ENCODE peak calls at places on chromosomes 2 and 18, in ten cellular contexts. H is lower lobe of right lung, K is MM.1S, R is neural progenitor cell, U is hepatocyte, C is cardiac muscle cell, S is kidney, E is pancreas, J is adrenal gland, L is breast epithelium. I is an unnamed sample. For H3K4me1, the result is how much of the 10 kb centered on the place peaks cover.

GRCh38 chr2:10222-10875 is 36.0 kb downstream of the FAM110C start:
- DNase-seq in H (no peak), K (no peak), R (peak), U (peak), C (peak), S (peak), E (peak), J (peak), L (no peak), I (no peak)

GRCh38 chr2:233766416-233766815 is 6.3 kb downstream of the UGT1A1 start:
- DNase-seq in H (no peak), K (no peak), R (no peak), U (no peak), C (no peak), S (no peak), E (no peak), J (no peak), L (no peak), I (no peak)

GRCh38 chr2:118097657-118098056 is 9.4 kb downstream of the INSIG2 start:
- DNase-seq in H (no peak), K (no peak), R (no peak), U (no peak), C (no peak), S (no peak), E (no peak), J (no peak), L (no peak), I (no peak)

GRCh38 chr2:174337337-174338154 is 2.8 kb downstream of the SP9 start:
- DNase-seq in H (no peak), K (peak), R (peak), U (peak), C (peak), S (peak), E (no peak), J (no peak), L (no peak), I (no peak)

GRCh38 chr2:151793123-151793522 is 35.1 kb downstream of the ARL5A start:
- DNase-seq in H (no peak), K (no peak), R (no peak), U (no peak), C (no peak), S (no peak), E (no peak), J (no peak), L (no peak), I (no peak)

GRCh38 chr2:189350515-189351209 is 90.6 kb upstream of the WDR75 start:
- DNase-seq in H (no peak), K (no peak), R (no peak), U (peak), C (no peak), S (no peak), E (peak), J (no peak), L (no peak), I (no peak)

GRCh38 chr18:51897884-51898283 is 442.1 kb upstream of the DCC start:
- DNase-seq in H (no peak), K (no peak), R (no peak), U (peak), C (no peak), S (no peak), E (no peak), J (no peak), L (no peak), I (no peak)

GRCh38 chr2:24749069-24749691 is 44.0 kb downstream of the PTRHD1 start:
- DNase-seq in H (no peak), K (no peak), R (peak), U (no peak), C (peak), S (no peak), E (no peak), J (no peak), L (no peak), I (no peak)

GRCh38 chr2:20561703-20562454 is 89.0 kb downstream of the HS1BP3 start:
- DNase-seq in H (no peak), K (no peak), R (no peak), U (peak), C (no peak), S (no peak), E (no peak), J (no peak), L (no peak), I (no peak)

GRCh38 chr2:2769481-2770431 is 438.7 kb upstream of the MYT1L start:
- DNase-seq in H (no peak), K (no peak), R (no peak), U (no peak), C (peak), S (no peak), E (no peak), J (no peak), L (peak), I (no peak)

GRCh38 chr2:239499989-239500914 is 99.4 kb upstream of the HDAC4 start:
- DNase-seq in H (peak), K (no peak), R (no peak), U (no peak), C (no peak), S (peak), E (no peak), J (no peak), L (no peak), I (no peak)

GRCh38 chr18:45861926-45862325 is 36.5 kb downstream of the SIGLEC15 start:
- DNase-seq in H (no peak), K (no peak), R (no peak), U (no peak), C (no peak), S (no peak), E (no peak), J (no peak), L (no peak), I (no peak)

GRCh38 chr18:2572144-2572682 is 856 bp downstream of the NDC80 start:
- DNase-seq in H (no peak), K (peak), R (no peak), U (no peak), C (no peak), S (no peak), E (no peak), J (no peak), L (no peak), I (no peak)

GRCh38 chr18:8797206-8797605 is 91.8 kb downstream of the MTCL1 start:
- DNase-seq in H (no peak), K (no peak), R (no peak), U (no peak), C (no peak), S (no peak), E (no peak), J (no peak), L (no peak), I (no peak)

GRCh38 chr18:61869631-61870030 is 23.2 kb downstream of the RNF152 start:
- DNase-seq in H (no peak), K (no peak), R (no peak), U (no peak), C (no peak), S (no peak), E (no peak), J (no peak), L (no peak), I (no peak)

GRCh38 chr2:176991421-176991820 is 221.2 kb upstream of the HNRNPA3 start:
- DNase-seq in H (no peak), K (no peak), R (no peak), U (no peak), C (no peak), S (no peak), E (no peak), J (no peak), L (no peak), I (no peak)

GRCh38 chr2:95076705-95077520 is 44.7 kb downstream of the MRPS5 start:
- DNase-seq in H (peak), K (peak), R (peak), U (peak), C (peak), S (peak), E (peak), J (peak), L (peak), I (peak)

GRCh38 chr2:143705108-143705686 is 576.0 kb downstream of the ARHGAP15 start:
- DNase-seq in H (no peak), K (no peak), R (no peak), U (no peak), C (no peak), S (no peak), E (no peak), J (no peak), L (no peak), I (no peak)

GRCh38 chr2:17223171-17223570 is 295.1 kb downstream of the RAD51AP2 start:
- DNase-seq in H (no peak), K (no peak), R (no peak), U (no peak), C (no peak), S (no peak), E (no peak), J (no peak), L (no peak), I (no peak)

GRCh38 chr2:85827879-85828569 is 60.8 kb downstream of the ST3GAL5 start:
- DNase-seq in H (no peak), K (peak), R (no peak), U (no peak), C (no peak), S (no peak), E (no peak), J (peak), L (no peak), I (no peak)

GRCh38 chr2:218727502-218728165 is 17.0 kb downstream of the TTLL4 start:
- DNase-seq in H (no peak), K (peak), R (no peak), U (no peak), C (no peak), S (no peak), E (no peak), J (no peak), L (no peak), I (no peak)

GRCh38 chr2:71700041-71700879 is 246.9 kb downstream of the DYSF start:
- DNase-seq in H (no peak), K (no peak), R (peak), U (no peak), C (no peak), S (peak), E (no peak), J (no peak), L (peak), I (no peak)

GRCh38 chr2:64491426-64491825 is 32.7 kb upstream of the AFTPH start:
- DNase-seq in H (no peak), K (no peak), R (no peak), U (no peak), C (no peak), S (no peak), E (no peak), J (no peak), L (no peak), I (no peak)

GRCh38 chr2:236600892-236601291 is 31.3 kb downstream of the ACKR3 start:
- DNase-seq in H (no peak), K (no peak), R (no peak), U (no peak), C (no peak), S (no peak), E (no peak), J (no peak), L (peak), I (no peak)

GRCh38 chr18:56651771-56652092 is 573 bp downstream of the WDR7 start:
- DNase-seq in H (no peak), K (no peak), R (no peak), U (no peak), C (no peak), S (no peak), E (no peak), J (no peak), L (no peak), I (no peak)

GRCh38 chr2:15782009-15782751 is 158.2 kb upstream of the MYCN start:
- DNase-seq in H (no peak), K (no peak), R (no peak), U (no peak), C (no peak), S (no peak), E (no peak), J (no peak), L (no peak), I (no peak)

GRCh38 chr2:96251721-96252292 is 14.0 kb downstream of the TMEM127 start:
- DNase-seq in H (no peak), K (no peak), R (peak), U (peak), C (peak), S (peak), E (peak), J (peak), L (peak), I (no peak)

GRCh38 chr2:101200714-101201113 is 49.5 kb upstream of the TBC1D8 start:
- DNase-seq in H (no peak), K (no peak), R (no peak), U (no peak), C (no peak), S (no peak), E (no peak), J (no peak), L (no peak), I (no peak)

GRCh38 chr2:242002944-242003343 is 133.4 kb downstream of the RTP5 start:
- DNase-seq in H (no peak), K (no peak), R (no peak), U (no peak), C (no peak), S (no peak), E (no peak), J (no peak), L (no peak), I (no peak)

GRCh38 chr18:29491907-29492306 is 1315.0 kb upstream of the CDH2 start:
- DNase-seq in H (no peak), K (no peak), R (no peak), U (no peak), C (no peak), S (no peak), E (no peak), J (no peak), L (no peak), I (no peak)

GRCh38 chr2:216727346-216728122 is 32.2 kb upstream of the IGFBP5 start:
- DNase-seq in H (no peak), K (no peak), R (no peak), U (no peak), C (no peak), S (no peak), E (no peak), J (no peak), L (no peak), I (no peak)

GRCh38 chr2:24920813-24921441 is 890 bp upstream of the ADCY3 start:
- DNase-seq in H (no peak), K (peak), R (peak), U (no peak), C (no peak), S (no peak), E (no peak), J (no peak), L (no peak), I (no peak)

GRCh38 chr2:208545398-208546042 is 138.9 kb downstream of the PTH2R start:
- DNase-seq in H (no peak), K (peak), R (peak), U (peak), C (no peak), S (peak), E (no peak), J (no peak), L (no peak), I (no peak)

GRCh38 chr2:145273840-145274239 is 753.9 kb upstream of the ZEB2 start:
- DNase-seq in H (no peak), K (no peak), R (no peak), U (no peak), C (no peak), S (no peak), E (no peak), J (no peak), L (no peak), I (no peak)

GRCh38 chr2:3142961-3143571 is 234.6 kb downstream of the EIPR1 start:
- DNase-seq in H (no peak), K (no peak), R (no peak), U (no peak), C (no peak), S (no peak), E (peak), J (peak), L (no peak), I (no peak)

GRCh38 chr2:226354434-226354833 is 445.2 kb downstream of the IRS1 start:
- DNase-seq in H (no peak), K (no peak), R (no peak), U (peak), C (no peak), S (no peak), E (no peak), J (no peak), L (no peak), I (no peak)

GRCh38 chr2:61149074-61149473 is 12.9 kb upstream of the C2orf74 start:
- DNase-seq in H (no peak), K (no peak), R (no peak), U (no peak), C (no peak), S (no peak), E (no peak), J (no peak), L (no peak), I (no peak)

GRCh38 chr2:12376025-12376424 is 340.7 kb upstream of the TRIB2 start:
- DNase-seq in H (no peak), K (peak), R (no peak), U (no peak), C (no peak), S (no peak), E (no peak), J (no peak), L (no peak), I (no peak)

GRCh38 chr2:80638759-80639158 is 334.2 kb upstream of the LRRTM1 start:
- DNase-seq in H (no peak), K (no peak), R (no peak), U (peak), C (peak), S (no peak), E (no peak), J (no peak), L (no peak), I (no peak)

GRCh38 chr2:43269074-43269572 is 42.7 kb upstream of the ZFP36L2 start:
- DNase-seq in H (peak), K (no peak), R (peak), U (peak), C (peak), S (peak), E (peak), J (peak), L (peak), I (no peak)
- H3K4me1 ChIP-seq in H (under half), K (under half), R (under half), U (under half), C (under half), S (under half), E (under half), J (half or more), L (under half), I (under half)

GRCh38 chr18:666177-666576 is 8.7 kb downstream of the TYMS start:
- DNase-seq in H (no peak), K (no peak), R (peak), U (no peak), C (peak), S (no peak), E (no peak), J (no peak), L (no peak), I (no peak)
- TF ChIP-seq CTCF in H (peak), K (peak), R (peak), U (peak), C (peak), S (no peak), E (no peak), J (no peak), L (no peak), I (no peak)

GRCh38 chr2:107418713-107419112 is 408.0 kb upstream of the RGPD4 start:
- DNase-seq in H (no peak), K (peak), R (no peak), U (no peak), C (peak), S (no peak), E (no peak), J (no peak), L (no peak), I (no peak)
- H3K27ac ChIP-seq in H (no peak), K (peak), R (no peak), U (no peak), C (peak), S (no peak), E (no peak), J (no peak), L (no peak), I (no peak)

GRCh38 chr2:240568678-240569522 is 616 bp downstream of the RNPEPL1 start:
- DNase-seq in H (peak), K (peak), R (peak), U (peak), C (peak), S (peak), E (peak), J (peak), L (peak), I (peak)
- H3K4me1 ChIP-seq in H (half or more), K (under half), R (under half), U (under half), C (under half), S (under half), E (under half), J (under half), L (under half), I (half or more)

GRCh38 chr2:237624565-237624964 is 2.8 kb upstream of the LRRFIP1 start:
- DNase-seq in H (no peak), K (no peak), R (no peak), U (no peak), C (no peak), S (no peak), E (no peak), J (no peak), L (no peak), I (no peak)
- TF ChIP-seq CTCF in H (no peak), K (no peak), R (no peak), U (no peak), C (no peak), S (no peak), E (no peak), J (no peak), L (no peak), I (no peak)

GRCh38 chr2:10880586-10881321 is 31.0 kb upstream of the KCNF1 start:
- DNase-seq in H (peak), K (no peak), R (no peak), U (no peak), C (no peak), S (no peak), E (no peak), J (no peak), L (no peak), I (no peak)
- H3K27ac ChIP-seq in H (no peak), K (no peak), R (no peak), U (no peak), C (no peak), S (no peak), E (no peak), J (no peak), L (no peak), I (no peak)

DNA sequence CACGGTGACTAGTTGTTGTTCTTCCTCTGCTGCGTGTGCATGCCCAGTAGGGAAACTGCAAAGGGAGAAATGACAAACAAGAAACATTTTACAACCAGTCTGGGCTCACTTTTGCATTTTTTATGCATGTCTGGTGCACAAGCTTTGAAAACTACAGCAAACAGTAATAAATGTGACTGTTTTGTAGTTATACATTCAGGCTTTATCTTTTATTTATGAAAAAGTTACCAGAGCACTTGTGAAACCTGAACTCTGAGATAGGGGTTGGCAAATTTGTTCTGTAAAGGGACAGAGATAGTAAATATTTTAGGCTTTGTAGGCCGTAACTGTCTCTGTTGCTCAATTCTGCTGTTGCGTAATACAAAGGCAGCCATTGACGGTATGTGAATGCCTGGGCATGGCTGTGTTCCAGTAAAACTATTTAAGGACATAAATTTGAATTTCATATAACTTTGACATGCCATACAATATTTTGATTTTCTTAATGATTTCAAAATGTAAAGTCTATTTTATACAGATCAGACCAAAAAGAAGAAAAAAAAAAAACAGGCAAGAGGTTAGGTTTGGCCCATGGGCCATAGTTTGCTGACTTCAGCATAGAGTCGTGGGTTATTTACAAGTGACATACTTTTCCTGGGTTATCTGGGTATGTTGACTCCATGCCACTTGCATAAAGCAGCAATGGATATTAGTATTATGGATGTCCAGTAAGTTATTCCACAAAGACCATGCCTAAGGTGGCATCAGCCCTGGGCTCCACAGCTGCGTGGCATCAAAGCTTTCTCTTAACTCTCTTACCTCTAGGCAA is 53.6 kb upstream of the EML6 start:
- DNase-seq in H (no peak), K (no peak), R (no peak), U (peak), C (no peak), S (no peak), E (peak), J (peak), L (peak), I (no peak)
- H3K4me1 ChIP-seq in H (half or more), K (under half), R (under half), U (half or more), C (under half), S (under half), E (half or more), J (half or more), L (under half), I (under half)

I was measured in CD8-positive, alpha-beta T cell.